ENCODE peak calls at places on chromosome 10, in seven cellular contexts. X is stimulated activated naive CD4-positive, alpha-beta T cell treated with Interleukin-2 at 50 U/mL for 16 hours; Z is posterior cingulate gyrus; N is T-helper 9 cell; D is nephron progenitor cell; C is heart right ventricle; W is substantia nigra. F is an unnamed sample.

GRCh38 chr10:23362069-23362830 is 17.7 kb upstream of the C10orf67 start:
- DNase-seq in Z (no peak), D (no peak), X (no peak), N (no peak), W (no peak), C (no peak), F (no peak)

GRCh38 chr10:6151087-6151977 is 51.4 kb upstream of the PFKFB3 start:
- DNase-seq in D (peak), W (peak), C (peak), N (no peak), X (peak), Z (peak), F (peak)

GRCh38 chr10:27995311-27995710 is 3.6 kb downstream of the ODAD2 start:
- DNase-seq in X (no peak), Z (no peak), N (no peak), W (no peak), C (no peak), D (no peak), F (no peak)

GRCh38 chr10:26994743-26995142 is 105.6 kb downstream of the ANKRD26 start:
- DNase-seq in C (no peak), X (no peak), Z (no peak), W (no peak), N (no peak), D (no peak), F (no peak)

GRCh38 chr10:101091546-101092290 is 29.9 kb downstream of the KAZALD1 start:
- DNase-seq in Z (no peak), X (no peak), N (no peak), W (no peak), C (no peak), D (no peak), F (no peak)

GRCh38 chr10:22314852-22315251 is 1.3 kb upstream of the COMMD3 start:
- DNase-seq in C (no peak), W (no peak), X (no peak), N (no peak), D (no peak), Z (no peak), F (no peak)

GRCh38 chr10:48763403-48763802 is 78.7 kb downstream of the WDFY4 start:
- DNase-seq in D (no peak), Z (no peak), W (no peak), N (no peak), C (no peak), X (no peak), F (no peak)

GRCh38 chr10:132539894-132540293 is 2.3 kb downstream of the INPP5A start:
- DNase-seq in N (no peak), W (no peak), Z (no peak), C (no peak), D (no peak), X (no peak), F (no peak)

GRCh38 chr10:100186813-100187212 is 984 bp upstream of the ERLIN1 start:
- DNase-seq in X (no peak), Z (no peak), D (peak), C (no peak), N (no peak), W (no peak), F (no peak)

GRCh38 chr10:73647211-73647874 is 6.1 kb upstream of the MYOZ1 start:
- DNase-seq in X (no peak), D (peak), Z (peak), N (no peak), C (peak), W (peak), F (no peak)

GRCh38 chr10:66604195-66604594 is 321.6 kb upstream of the LRRTM3 start:
- DNase-seq in W (no peak), D (no peak), N (no peak), Z (no peak), X (no peak), C (no peak), F (no peak)

GRCh38 chr10:18144928-18145327 is 4.7 kb downstream of the CACNB2 start:
- DNase-seq in W (no peak), X (no peak), D (no peak), C (peak), N (no peak), Z (no peak), F (no peak)

GRCh38 chr10:30491204-30491603 is 57.2 kb downstream of the MAP3K8 start:
- DNase-seq in Z (no peak), X (no peak), D (no peak), C (no peak), N (no peak), W (no peak), F (no peak)

F was measured in natural killer cell.